ENCODE peak calls at places on chromosomes 12 and 14, in five cellular contexts. One of them, this sample, is unnamed.

GRCh38 chr12:76571256-76571655 is 11.7 kb upstream of the OSBPL8 start:
- DNase-seq in stomach: no peak
- DNase-seq in lower lobe of right lung: no peak
- DNase-seq in CD8-positive, alpha-beta T cell: no peak
- DNase-seq in mammary epithelial cell: no peak
- DNase-seq in this sample: no peak

GRCh38 chr12:109726511-109727038 is 12.9 kb downstream of the FAM222A start:
- DNase-seq in stomach: no peak
- DNase-seq in mammary epithelial cell: no peak
- DNase-seq in lower lobe of right lung: no peak
- DNase-seq in CD8-positive, alpha-beta T cell: no peak
- DNase-seq in this sample: no peak

GRCh38 chr12:68638171-68638570 is 27.5 kb downstream of the RAP1B start:
- DNase-seq in mammary epithelial cell: no peak
- DNase-seq in lower lobe of right lung: no peak
- DNase-seq in CD8-positive, alpha-beta T cell: no peak
- DNase-seq in stomach: no peak
- DNase-seq in this sample: no peak

GRCh38 chr12:123966596-123966995 is 6.0 kb downstream of the CCDC92 start:
- DNase-seq in mammary epithelial cell: peak; percentile 41
- DNase-seq in lower lobe of right lung: no peak
- DNase-seq in stomach: no peak
- DNase-seq in CD8-positive, alpha-beta T cell: no peak
- DNase-seq in this sample: no peak

GRCh38 chr14:99564256-99564902 is 39.6 kb downstream of the CCDC85C start:
- DNase-seq in mammary epithelial cell: no peak
- DNase-seq in CD8-positive, alpha-beta T cell: no peak
- DNase-seq in stomach: peak; percentile 73
- DNase-seq in lower lobe of right lung: no peak
- DNase-seq in this sample: no peak

GRCh38 chr14:47539065-47539464 is 136.3 kb downstream of the MDGA2 start:
- DNase-seq in lower lobe of right lung: no peak
- DNase-seq in stomach: no peak
- DNase-seq in CD8-positive, alpha-beta T cell: no peak
- DNase-seq in mammary epithelial cell: no peak
- DNase-seq in this sample: no peak

GRCh38 chr12:98591209-98591608 is 2.3 kb upstream of the SLC25A3 start:
- DNase-seq in CD8-positive, alpha-beta T cell: no peak
- DNase-seq in lower lobe of right lung: no peak
- DNase-seq in stomach: no peak
- DNase-seq in mammary epithelial cell: no peak
- DNase-seq in this sample: no peak

GRCh38 chr12:104682790-104683279 is 226.1 kb downstream of the CHST11 start:
- DNase-seq in mammary epithelial cell: no peak
- DNase-seq in lower lobe of right lung: no peak
- DNase-seq in CD8-positive, alpha-beta T cell: peak; percentile 39
- DNase-seq in stomach: no peak
- DNase-seq in this sample: no peak

GRCh38 chr14:37992489-37992888 is 215.2 kb upstream of the SSTR1 start:
- DNase-seq in mammary epithelial cell: no peak
- DNase-seq in lower lobe of right lung: no peak
- DNase-seq in CD8-positive, alpha-beta T cell: no peak
- DNase-seq in stomach: no peak
- DNase-seq in this sample: no peak

GRCh38 chr14:58196198-58196597 is 3.8 kb upstream of the ACTR10 start:
- DNase-seq in mammary epithelial cell: no peak
- DNase-seq in lower lobe of right lung: no peak
- DNase-seq in CD8-positive, alpha-beta T cell: no peak
- DNase-seq in stomach: no peak
- DNase-seq in this sample: no peak

GRCh38 chr14:24556756-24557155 is 19.3 kb downstream of the CTSG start:
- DNase-seq in stomach: no peak
- DNase-seq in CD8-positive, alpha-beta T cell: no peak
- DNase-seq in mammary epithelial cell: peak; percentile 84
- DNase-seq in lower lobe of right lung: no peak
- DNase-seq in this sample: no peak

GRCh38 chr12:122022393-122023338 is 982 bp downstream of the BCL7A start:
- DNase-seq in stomach: peak; percentile 31
- DNase-seq in mammary epithelial cell: no peak
- DNase-seq in CD8-positive, alpha-beta T cell: no peak
- DNase-seq in lower lobe of right lung: no peak
- DNase-seq in this sample: peak; percentile 51
- H3K4me1 ChIP-seq in stomach: peaks cover 14% of the 10 kb centered on the region
- H3K4me1 ChIP-seq in mammary epithelial cell: peaks cover 35% of the 10 kb centered on the region
- H3K4me1 ChIP-seq in CD8-positive, alpha-beta T cell: peaks cover 18% of the 10 kb centered on the region
- H3K4me1 ChIP-seq in lower lobe of right lung: peaks cover 25% of the 10 kb centered on the region
- H3K4me1 ChIP-seq in this sample: peaks cover 16% of the 10 kb centered on the region

GRCh38 chr12:47087088-47087688 is 7.4 kb upstream of the AMIGO2 start:
- DNase-seq in stomach: no peak
- DNase-seq in CD8-positive, alpha-beta T cell: no peak
- DNase-seq in lower lobe of right lung: no peak
- DNase-seq in mammary epithelial cell: no peak
- DNase-seq in this sample: no peak

GRCh38 chr12:47082963-47083621 is 3.3 kb upstream of the AMIGO2 start:
- DNase-seq in stomach: no peak
- DNase-seq in lower lobe of right lung: no peak
- DNase-seq in CD8-positive, alpha-beta T cell: no peak
- DNase-seq in mammary epithelial cell: peak; percentile 92
- DNase-seq in this sample: no peak

GRCh38 chr12:47084172-47084571 is 4.4 kb upstream of the AMIGO2 start:
- DNase-seq in mammary epithelial cell: no peak
- DNase-seq in stomach: no peak
- DNase-seq in lower lobe of right lung: no peak
- DNase-seq in CD8-positive, alpha-beta T cell: no peak
- DNase-seq in this sample: no peak

GRCh38 chr12:47088021-47088944 is 8.5 kb upstream of the AMIGO2 start:
- DNase-seq in stomach: no peak
- DNase-seq in CD8-positive, alpha-beta T cell: no peak
- DNase-seq in mammary epithelial cell: peak; percentile 94
- DNase-seq in lower lobe of right lung: no peak
- DNase-seq in this sample: no peak

DNA sequence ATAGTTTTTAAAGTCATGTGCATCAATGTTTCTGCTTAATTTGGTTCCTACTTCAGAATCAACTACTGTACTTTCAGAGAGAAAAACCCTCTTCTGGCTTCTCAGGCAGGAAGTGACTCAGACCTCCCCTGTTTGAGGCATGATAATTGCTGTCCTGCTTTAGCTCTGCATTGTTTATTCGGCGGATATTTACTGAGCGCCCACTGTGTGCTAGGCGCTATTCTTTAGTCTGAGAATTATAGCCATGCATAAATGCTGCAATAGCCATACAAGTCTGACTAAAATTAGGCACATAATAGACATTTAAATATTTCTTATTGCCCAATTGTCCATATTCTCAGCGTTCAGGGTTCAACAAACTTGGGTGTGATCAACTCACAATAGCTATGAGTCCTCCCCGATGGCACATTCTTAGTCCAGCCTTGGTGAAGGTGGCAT is 6.1 kb upstream of the AMIGO2 start:
- DNase-seq in stomach: no peak
- DNase-seq in mammary epithelial cell: peak; percentile 66
- DNase-seq in CD8-positive, alpha-beta T cell: no peak
- DNase-seq in lower lobe of right lung: no peak
- DNase-seq in this sample: no peak
- H3K4me3 ChIP-seq in stomach: no peak overlapping the region
- H3K4me3 ChIP-seq in mammary epithelial cell: no peak overlapping the region
- H3K4me3 ChIP-seq in CD8-positive, alpha-beta T cell: no peak overlapping the region
- H3K4me3 ChIP-seq in lower lobe of right lung: peak overlapping the region; percentile 0
- H3K4me3 ChIP-seq in this sample: no peak overlapping the region

GRCh38 chr12:110743571-110744093 is 941 bp upstream of the PPP1CC start:
- DNase-seq in mammary epithelial cell: peak; percentile 48
- DNase-seq in stomach: no peak
- DNase-seq in CD8-positive, alpha-beta T cell: no peak
- DNase-seq in lower lobe of right lung: peak; percentile 72
- DNase-seq in this sample: peak; percentile 46

GRCh38 chr12:110742718-110743570 is at the start of gene PPP1CC:
- DNase-seq in CD8-positive, alpha-beta T cell: peak; percentile 86
- DNase-seq in stomach: peak; percentile 95
- DNase-seq in mammary epithelial cell: peak; percentile 90
- DNase-seq in lower lobe of right lung: peak; percentile 96
- DNase-seq in this sample: peak; percentile 96

GRCh38 chr12:110744176-110744575 is 1.5 kb upstream of the PPP1CC start:
- DNase-seq in CD8-positive, alpha-beta T cell: no peak
- DNase-seq in lower lobe of right lung: no peak
- DNase-seq in mammary epithelial cell: peak; percentile 70
- DNase-seq in stomach: no peak
- DNase-seq in this sample: no peak

GRCh38 chr12:110741371-110741770 is 1.3 kb downstream of the PPP1CC start:
- DNase-seq in lower lobe of right lung: no peak
- DNase-seq in CD8-positive, alpha-beta T cell: no peak
- DNase-seq in mammary epithelial cell: peak; percentile 9
- DNase-seq in stomach: no peak
- DNase-seq in this sample: no peak

GRCh38 chr12:110741795-110742717 is 635 bp downstream of the PPP1CC start:
- DNase-seq in stomach: peak; percentile 28
- DNase-seq in lower lobe of right lung: peak; percentile 56
- DNase-seq in CD8-positive, alpha-beta T cell: no peak
- DNase-seq in mammary epithelial cell: peak; percentile 32
- DNase-seq in this sample: peak; percentile 44
- H3K4me1 ChIP-seq in stomach: peaks cover 42% of the 10 kb centered on the region
- H3K4me1 ChIP-seq in lower lobe of right lung: peaks cover 58% of the 10 kb centered on the region
- H3K4me1 ChIP-seq in CD8-positive, alpha-beta T cell: peaks cover 44% of the 10 kb centered on the region
- H3K4me1 ChIP-seq in mammary epithelial cell: peaks cover 44% of the 10 kb centered on the region
- H3K4me1 ChIP-seq in this sample: peaks cover 38% of the 10 kb centered on the region

GRCh38 chr12:114412825-114413749 is 7.1 kb upstream of the TBX5 start:
- DNase-seq in lower lobe of right lung: no peak
- DNase-seq in stomach: no peak
- DNase-seq in CD8-positive, alpha-beta T cell: no peak
- DNase-seq in mammary epithelial cell: no peak
- DNase-seq in this sample: no peak
- H3K4me3 ChIP-seq in lower lobe of right lung: peak overlapping the region; percentile 60
- H3K4me3 ChIP-seq in stomach: no peak overlapping the region
- H3K4me3 ChIP-seq in CD8-positive, alpha-beta T cell: no peak overlapping the region
- H3K4me3 ChIP-seq in mammary epithelial cell: no peak overlapping the region
- H3K4me3 ChIP-seq in this sample: no peak overlapping the region

GRCh38 chr14:76923422-76924362 is 97.5 kb downstream of the LRRC74A start:
- DNase-seq in CD8-positive, alpha-beta T cell: no peak
- DNase-seq in lower lobe of right lung: no peak
- DNase-seq in stomach: no peak
- DNase-seq in mammary epithelial cell: no peak
- DNase-seq in this sample: no peak

GRCh38 chr14:76922092-76922491 is 95.9 kb downstream of the LRRC74A start:
- DNase-seq in mammary epithelial cell: no peak
- DNase-seq in lower lobe of right lung: no peak
- DNase-seq in CD8-positive, alpha-beta T cell: no peak
- DNase-seq in stomach: no peak
- DNase-seq in this sample: no peak

GRCh38 chr14:76926521-76927251 is 100.5 kb downstream of the LRRC74A start:
- DNase-seq in lower lobe of right lung: no peak
- DNase-seq in CD8-positive, alpha-beta T cell: peak; percentile 46
- DNase-seq in mammary epithelial cell: no peak
- DNase-seq in stomach: no peak
- DNase-seq in this sample: no peak

GRCh38 chr14:76922599-76922998 is 96.4 kb downstream of the LRRC74A start:
- DNase-seq in stomach: no peak
- DNase-seq in CD8-positive, alpha-beta T cell: no peak
- DNase-seq in mammary epithelial cell: no peak
- DNase-seq in lower lobe of right lung: no peak
- DNase-seq in this sample: no peak

DNA sequence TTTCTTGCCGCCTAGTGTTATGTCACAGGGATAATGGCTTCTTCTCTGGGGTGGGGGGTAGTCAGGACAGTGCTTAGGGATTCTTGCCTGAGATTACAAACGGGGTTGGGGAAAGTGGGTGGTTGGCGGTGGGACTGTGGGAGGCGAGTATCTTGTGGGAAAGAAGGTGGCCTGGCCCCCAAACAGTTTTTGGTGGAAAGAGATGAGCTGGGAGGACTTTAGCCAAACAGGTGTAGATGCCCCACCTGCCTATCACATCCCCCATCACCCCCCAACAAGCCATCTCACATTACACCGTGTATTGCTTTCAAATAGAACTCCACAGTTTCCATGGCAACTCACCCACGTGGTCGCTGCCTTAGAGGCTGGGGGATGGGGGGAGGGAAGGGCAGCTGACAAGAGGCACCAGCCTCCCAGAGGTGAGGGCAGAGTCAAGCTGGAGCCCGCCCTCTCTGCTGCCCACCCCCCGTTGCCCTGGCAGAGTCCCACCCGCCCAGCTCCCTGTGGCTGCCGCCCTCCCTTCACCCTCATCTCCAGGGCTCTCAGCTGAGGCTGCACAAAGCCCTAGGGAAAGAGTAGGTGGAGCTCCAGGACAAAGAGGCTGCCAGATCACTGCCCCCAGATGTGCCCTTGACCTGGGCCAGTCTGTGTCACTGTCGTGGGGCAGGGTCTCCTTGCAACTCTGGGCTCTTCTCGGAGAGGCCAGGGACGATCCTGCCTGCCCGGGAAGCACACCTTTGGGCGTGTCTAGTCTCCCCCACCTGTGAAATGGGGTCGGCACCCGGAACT is 98.3 kb downstream of the LRRC74A start:
- DNase-seq in mammary epithelial cell: no peak
- DNase-seq in lower lobe of right lung: no peak
- DNase-seq in stomach: no peak
- DNase-seq in CD8-positive, alpha-beta T cell: no peak
- DNase-seq in this sample: peak; percentile 83
- H3K4me1 ChIP-seq in mammary epithelial cell: peaks cover 25% of the 10 kb centered on the region
- H3K4me1 ChIP-seq in lower lobe of right lung: peaks cover 20% of the 10 kb centered on the region
- H3K4me1 ChIP-seq in stomach: peaks cover 20% of the 10 kb centered on the region
- H3K4me1 ChIP-seq in CD8-positive, alpha-beta T cell: peaks cover 51% of the 10 kb centered on the region
- H3K4me1 ChIP-seq in this sample: peaks cover 33% of the 10 kb centered on the region

GRCh38 chr14:104085889-104086201 is 345 bp downstream of the ASPG start:
- DNase-seq in mammary epithelial cell: no peak
- DNase-seq in stomach: no peak
- DNase-seq in lower lobe of right lung: peak; percentile 48
- DNase-seq in CD8-positive, alpha-beta T cell: no peak
- DNase-seq in this sample: no peak

GRCh38 chr14:104086661-104087461 is 1.4 kb downstream of the ASPG start:
- DNase-seq in mammary epithelial cell: no peak
- DNase-seq in CD8-positive, alpha-beta T cell: no peak
- DNase-seq in lower lobe of right lung: no peak
- DNase-seq in stomach: peak; percentile 30
- DNase-seq in this sample: no peak

GRCh38 chr14:104086210-104086660 is 735 bp downstream of the ASPG start:
- DNase-seq in lower lobe of right lung: peak; percentile 48
- DNase-seq in mammary epithelial cell: no peak
- DNase-seq in CD8-positive, alpha-beta T cell: no peak
- DNase-seq in stomach: no peak
- DNase-seq in this sample: no peak

GRCh38 chr14:104084251-104085002 is 1.1 kb upstream of the ASPG start:
- DNase-seq in mammary epithelial cell: no peak
- DNase-seq in CD8-positive, alpha-beta T cell: no peak
- DNase-seq in lower lobe of right lung: no peak
- DNase-seq in stomach: peak; percentile 29
- DNase-seq in this sample: no peak

GRCh38 chr14:104085032-104085888 is at the start of gene ASPG:
- DNase-seq in lower lobe of right lung: peak; percentile 56
- DNase-seq in CD8-positive, alpha-beta T cell: no peak
- DNase-seq in stomach: peak; percentile 55
- DNase-seq in mammary epithelial cell: no peak
- DNase-seq in this sample: no peak
- H3K4me3 ChIP-seq in lower lobe of right lung: peak within 1 kb of the TSS; percentile 37
- H3K4me3 ChIP-seq in CD8-positive, alpha-beta T cell: no peak within 1 kb of the TSS
- H3K4me3 ChIP-seq in stomach: peak within 1 kb of the TSS; percentile 15
- H3K4me3 ChIP-seq in mammary epithelial cell: no peak within 1 kb of the TSS
- H3K4me3 ChIP-seq in this sample: no peak within 1 kb of the TSS

This sample was measured in HAP-1.